ENCODE peak calls at places on chromosomes 2 and 18, in six cellular contexts. I, U, F, W, E and Y are unnamed samples.

GRCh38 chr18:79049506-79049905 is 19.7 kb upstream of the ATP9B start:
- DNase-seq in I (no peak), U (no peak), F (no peak), W (no peak), E (no peak), Y (no peak)

GRCh38 chr2:134985061-134985460 is 62.2 kb downstream of the MAP3K19 start:
- DNase-seq in U (no peak), E (no peak), I (no peak), W (no peak), F (no peak), Y (no peak)

GRCh38 chr18:35028556-35028955 is 12.7 kb upstream of the MAPRE2 start:
- DNase-seq in F (no peak), I (no peak), U (no peak), E (no peak), W (no peak), Y (no peak)

GRCh38 chr2:224398289-224398688 is 3.6 kb downstream of the FAM124B start:
- DNase-seq in F (no peak), U (no peak), I (no peak), E (no peak), W (no peak), Y (no peak)

GRCh38 chr2:210288376-210288775 is 26.6 kb downstream of the MYL1 start:
- DNase-seq in U (no peak), E (no peak), F (no peak), W (no peak), I (no peak), Y (no peak)

GRCh38 chr18:69402219-69402989 is 1.7 kb downstream of the DOK6 start:
- DNase-seq in W (no peak), U (no peak), F (no peak), I (no peak), E (no peak), Y (no peak)

GRCh38 chr2:14401838-14402237 is 230.7 kb upstream of the LRATD1 start:
- DNase-seq in I (no peak), F (no peak), E (no peak), U (no peak), W (no peak), Y (no peak)

GRCh38 chr2:73117441-73117840 is 4.7 kb upstream of the RAB11FIP5 start:
- DNase-seq in I (no peak), W (no peak), F (no peak), U (no peak), E (no peak), Y (no peak)

GRCh38 chr2:62941413-62941812 is 109.2 kb upstream of the OTX1 start:
- DNase-seq in E (no peak), U (no peak), W (no peak), I (no peak), F (no peak), Y (no peak)

GRCh38 chr2:175205523-175205922 is 24.0 kb upstream of the ATP5MC3 start:
- DNase-seq in W (peak), E (no peak), I (no peak), F (no peak), U (no peak), Y (no peak)

GRCh38 chr18:8615397-8616025 is 6.3 kb downstream of the RAB12 start:
- DNase-seq in I (peak), W (peak), F (no peak), E (peak), U (no peak), Y (peak)

GRCh38 chr18:7038330-7038846 is 79.2 kb downstream of the LAMA1 start:
- DNase-seq in U (peak), E (peak), F (peak), W (peak), I (peak), Y (peak)

GRCh38 chr2:20595439-20596192 is 55.3 kb downstream of the HS1BP3 start:
- DNase-seq in I (no peak), U (no peak), W (peak), E (no peak), F (peak), Y (no peak)

GRCh38 chr2:191385416-191386160 is 140.4 kb downstream of the MYO1B start:
- DNase-seq in U (no peak), W (no peak), E (no peak), F (no peak), I (no peak), Y (no peak)

GRCh38 chr18:57819671-57820460 is 16.8 kb upstream of the ATP8B1 start:
- DNase-seq in W (peak), E (no peak), F (no peak), I (peak), U (peak), Y (no peak)

GRCh38 chr18:27558388-27559158 is 373.5 kb upstream of the CHST9 start:
- DNase-seq in U (no peak), W (no peak), E (no peak), F (no peak), I (no peak), Y (no peak)

GRCh38 chr2:64354857-64355680 is 98.9 kb upstream of the LGALSL start:
- DNase-seq in E (no peak), U (no peak), W (peak), I (peak), F (no peak), Y (peak)

GRCh38 chr2:233413529-233414272 is 59.4 kb downstream of the DGKD start:
- DNase-seq in I (peak), F (no peak), E (no peak), W (peak), U (peak), Y (no peak)

GRCh38 chr2:85699325-85699724 is 5.2 kb downstream of the GNLY start:
- DNase-seq in I (peak), E (no peak), W (no peak), U (no peak), F (no peak), Y (no peak)

GRCh38 chr2:60516383-60516811 is 37.1 kb downstream of the BCL11A start:
- DNase-seq in W (peak), U (no peak), F (no peak), I (peak), E (no peak), Y (peak)

GRCh38 chr2:224626735-224627134 is 41.6 kb upstream of the CUL3 start:
- DNase-seq in W (no peak), U (no peak), I (no peak), E (no peak), F (no peak), Y (no peak)

GRCh38 chr2:46848446-46848845 is 67.2 kb downstream of the MCFD2 start:
- DNase-seq in I (no peak), U (no peak), E (no peak), W (peak), F (no peak), Y (no peak)

GRCh38 chr2:46847185-46847710 is 68.4 kb downstream of the MCFD2 start:
- DNase-seq in U (peak), F (peak), E (peak), I (peak), W (peak), Y (peak)

GRCh38 chr2:46847726-46848421 is 67.7 kb downstream of the MCFD2 start:
- DNase-seq in F (no peak), E (no peak), W (peak), I (no peak), U (no peak), Y (peak)

GRCh38 chr2:46845542-46846453 is 69.8 kb downstream of the MCFD2 start:
- DNase-seq in F (peak), I (no peak), U (no peak), E (no peak), W (no peak), Y (no peak)

GRCh38 chr2:46846454-46846990 is 69.1 kb downstream of the MCFD2 start:
- DNase-seq in U (no peak), E (no peak), F (no peak), W (no peak), I (no peak), Y (no peak)
- H3K4me3 ChIP-seq in U (no peak), E (no peak), F (no peak), W (no peak), I (no peak), Y (no peak)

DNA sequence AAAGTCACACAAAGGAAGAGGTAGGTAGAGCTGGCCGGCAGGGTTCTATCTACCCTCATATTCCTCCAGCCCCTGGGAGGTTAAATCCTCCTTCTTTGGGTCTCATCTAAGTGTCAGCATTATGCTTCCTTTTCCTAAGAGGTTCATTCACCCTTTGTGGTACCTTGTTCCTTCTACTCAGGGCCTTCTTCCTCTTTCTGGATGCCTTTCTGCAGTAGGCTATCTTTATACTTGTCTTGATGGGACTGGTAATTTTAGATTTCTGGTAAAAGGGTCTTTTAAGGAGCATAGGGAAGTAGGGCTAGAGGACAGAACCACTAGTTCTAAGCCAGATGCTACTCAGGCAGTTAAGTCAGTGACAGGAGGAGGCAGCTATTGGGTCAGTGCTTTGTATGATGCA is 13.7 kb upstream of the TNP1 start:
- DNase-seq in E (no peak), U (no peak), W (no peak), F (no peak), I (no peak), Y (no peak)
- TF ChIP-seq CTCF in E (no peak), U (no peak), W (no peak), F (no peak), I (no peak), Y (no peak)

GRCh38 chr2:42100696-42101585 is 53.1 kb downstream of the PKDCC start:
- DNase-seq in F (no peak), E (no peak), W (peak), I (no peak), U (no peak), Y (no peak)
- H3K4me3 ChIP-seq in F (peak), E (no peak), W (no peak), I (no peak), U (peak), Y (no peak)

GRCh38 chr2:173963323-173963816 is 1.8 kb downstream of the SP3 start:
- DNase-seq in U (no peak), I (peak), E (peak), W (peak), F (peak), Y (no peak)
- TF ChIP-seq CTCF in U (peak), I (peak), E (no peak), W (peak), F (peak), Y (peak)

DNA sequence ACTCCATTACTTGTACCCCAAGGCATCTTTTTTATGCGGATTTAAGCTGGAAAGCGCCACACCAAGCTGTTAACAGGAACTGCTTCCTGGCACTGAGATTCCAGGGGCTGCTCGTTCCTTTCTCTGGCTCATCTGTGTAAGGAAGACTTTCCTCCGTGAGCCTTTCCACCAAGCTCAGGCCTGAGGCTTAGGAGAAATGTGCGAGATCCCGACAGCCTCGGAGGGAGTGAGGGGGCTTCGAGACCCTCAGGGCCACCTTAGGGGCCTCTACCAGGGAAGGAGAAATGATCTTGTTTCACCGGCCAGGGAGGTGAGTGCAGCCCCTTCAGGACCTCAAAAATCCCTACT is 17.1 kb downstream of the B3GNT7 start:
- DNase-seq in W (no peak), U (no peak), I (no peak), E (no peak), F (no peak), Y (no peak)
- H3K4me3 ChIP-seq in W (peak), U (peak), I (peak), E (no peak), F (peak), Y (peak)